ENCODE peak calls at places on chromosomes 1 and 21, in four cellular contexts. P, T, U and M are unnamed samples.

GRCh38 chr1:26820784-26821269 is 5.7 kb upstream of the ZDHHC18 start:
- DNase-seq in P (peak; percentile 77), T (peak; percentile 25), U (no peak), M (no peak)

GRCh38 chr1:202189919-202190715 is 3.5 kb upstream of the LGR6 start:
- DNase-seq in P (no peak), T (no peak), U (no peak), M (no peak)

GRCh38 chr1:113073457-113073950 is 506 bp downstream of the LRIG2 start:
- DNase-seq in P (no peak), T (peak; percentile 66), U (peak; percentile 13), M (no peak)

GRCh38 chr1:185568155-185569123 is 165.8 kb upstream of the HMCN1 start:
- DNase-seq in P (peak; percentile 39), T (no peak), U (no peak), M (no peak)

GRCh38 chr1:99661780-99662179 is 15.9 kb downstream of the PALMD start:
- DNase-seq in P (no peak), T (no peak), U (no peak), M (no peak)

GRCh38 chr1:156657161-156657970 is 15.4 kb downstream of the BCAN start:
- DNase-seq in P (peak; percentile 28), T (peak; percentile 83), U (no peak), M (no peak)

GRCh38 chr1:219041141-219041540 is 132.5 kb upstream of the LYPLAL1 start:
- DNase-seq in P (no peak), T (no peak), U (no peak), M (no peak)

GRCh38 chr1:84370266-84370665 is 28.0 kb upstream of the DNASE2B start:
- DNase-seq in P (no peak), T (no peak), U (no peak), M (no peak)

GRCh38 chr1:228860911-228861829 is 125.9 kb downstream of the RHOU start:
- DNase-seq in P (no peak), T (peak; percentile 64), U (peak; percentile 40), M (peak; percentile 67)

GRCh38 chr21:39004776-39005605 is 178.3 kb downstream of the PSMG1 start:
- DNase-seq in P (peak; percentile 72), T (peak; percentile 47), U (no peak), M (no peak)

GRCh38 chr1:117615474-117615873 is 9.6 kb downstream of the TENT5C start:
- DNase-seq in P (peak; percentile 85), T (no peak), U (no peak), M (no peak)

GRCh38 chr1:55039342-55040082 is at the start of gene PCSK9:
- DNase-seq in P (no peak), T (no peak), U (no peak), M (no peak)

GRCh38 chr1:45545553-45546310 is 4.9 kb upstream of the AKR1A1 start:
- DNase-seq in P (no peak), T (no peak), U (no peak), M (no peak)

GRCh38 chr1:230112131-230112701 is 45.2 kb downstream of the GALNT2 start:
- DNase-seq in P (peak; percentile 62), T (no peak), U (no peak), M (no peak)

GRCh38 chr1:28601696-28602095 is 9.6 kb downstream of the RAB42 start:
- DNase-seq in P (no peak), T (no peak), U (peak; percentile 76), M (peak; percentile 83)

GRCh38 chr1:185823471-185823870 is 89.3 kb downstream of the HMCN1 start:
- DNase-seq in P (no peak), T (no peak), U (no peak), M (no peak)

GRCh38 chr1:157429841-157430240 is 122.5 kb downstream of the FCRL5 start:
- DNase-seq in P (no peak), T (no peak), U (peak; percentile 7), M (no peak)

GRCh38 chr1:5425304-5425703 is 566.9 kb downstream of the NPHP4 start:
- DNase-seq in P (no peak), T (no peak), U (no peak), M (no peak)

GRCh38 chr1:25590096-25590824 is 26.3 kb upstream of the MAN1C1 start:
- DNase-seq in P (no peak), T (no peak), U (no peak), M (no peak)

GRCh38 chr1:155379877-155380192 is 59.1 kb downstream of the RUSC1 start:
- DNase-seq in P (no peak), T (no peak), U (no peak), M (no peak)

GRCh38 chr1:150995896-150996295 is 10.8 kb downstream of the MINDY1 start:
- DNase-seq in P (no peak), T (no peak), U (no peak), M (no peak)

GRCh38 chr1:154608522-154609294 is 722 bp upstream of the ADAR start:
- DNase-seq in P (no peak), T (peak; percentile 43), U (no peak), M (no peak)

GRCh38 chr1:153616144-153616884 is at the start of gene S100A14:
- DNase-seq in P (no peak), T (peak; percentile 94), U (no peak), M (no peak)

GRCh38 chr1:229685149-229685548 is 59.1 kb downstream of the URB2 start:
- DNase-seq in P (no peak), T (no peak), U (no peak), M (no peak)

GRCh38 chr1:38014171-38014570 is 1.6 kb downstream of the UTP11 start:
- DNase-seq in P (no peak), T (no peak), U (no peak), M (no peak)